ENCODE peak calls at places on chromosome X, in five cellular contexts. F is substantia nigra, Y is testis, I is glutamatergic neuron, L is LoVo. A is an unnamed sample.
A peak's percentile ranks its signal among the peaks of the same experiment; 100 is the strongest.

GRCh38 chrX:150548251-150548650 is 20.2 kb upstream of the MTM1 start:
- DNase-seq in F (no peak), Y (no peak), I (no peak), L (no peak), A (no peak)

GRCh38 chrX:130974323-130974722 is 71.3 kb upstream of the ENOX2 start:
- DNase-seq in F (no peak), Y (no peak), I (no peak), L (no peak), A (no peak)

GRCh38 chrX:13646154-13646549 is 6.8 kb upstream of the TCEANC start:
- DNase-seq in F (peak; percentile 0), Y (peak; percentile 77), I (peak; percentile 61), L (peak; percentile 42), A (peak; percentile 69)

GRCh38 chrX:2628751-2629315 is 62.3 kb upstream of the CD99 start:
- DNase-seq in F (no peak), Y (peak; percentile 73), I (no peak), L (no peak), A (no peak)

GRCh38 chrX:15221321-15221720 is 48.6 kb downstream of the ASB9 start:
- DNase-seq in F (no peak), Y (no peak), I (no peak), L (no peak), A (no peak)

GRCh38 chrX:96372313-96373046 is 312.2 kb upstream of the DIAPH2 start:
- DNase-seq in F (no peak), Y (peak; percentile 16), I (no peak), L (peak; percentile 32), A (peak; percentile 45)

GRCh38 chrX:119981286-119982070 is 37.9 kb upstream of the NKAP start:
- DNase-seq in F (no peak), Y (peak; percentile 25), I (peak; percentile 40), L (peak; percentile 20), A (peak; percentile 11)

GRCh38 chrX:111129949-111130348 is 34.0 kb downstream of the PAK3 start:
- DNase-seq in F (no peak), Y (no peak), I (no peak), L (no peak), A (no peak)

GRCh38 chrX:84175274-84175673 is 12.7 kb downstream of the RPS6KA6 start:
- DNase-seq in F (no peak), Y (no peak), I (no peak), L (no peak), A (no peak)

GRCh38 chrX:2577844-2578444 is 77.2 kb upstream of the DHRSX start:
- DNase-seq in F (no peak), Y (no peak), I (no peak), L (no peak), A (no peak)

GRCh38 chrX:115606861-115607260 is 45.9 kb downstream of the PLS3 start:
- DNase-seq in F (no peak), Y (no peak), I (no peak), L (no peak), A (no peak)

A was measured in NCI-H460.